ENCODE peak calls at places on chromosome 9, in nine cellular contexts. X, T, R, S, K, L, A, Y and I are unnamed samples.

GRCh38 chr9:16442622-16443021 is 427.8 kb downstream of the BNC2 start:
- DNase-seq in A (no peak), K (peak), S (no peak), Y (no peak), T (no peak), R (no peak), X (no peak), L (peak), I (no peak)

GRCh38 chr9:123406016-123406415 is 50.0 kb downstream of the CRB2 start:
- DNase-seq in R (no peak), X (no peak), S (no peak), Y (no peak), K (no peak), L (no peak), A (no peak), T (no peak), I (no peak)

GRCh38 chr9:105043370-105043936 is 115.5 kb upstream of the ABCA1 start:
- DNase-seq in Y (no peak), K (no peak), R (no peak), L (no peak), S (no peak), T (no peak), X (no peak), A (no peak), I (no peak)

GRCh38 chr9:99075246-99075912 is 29.5 kb upstream of the TGFBR1 start:
- DNase-seq in K (no peak), Y (no peak), R (no peak), X (no peak), L (no peak), S (no peak), A (no peak), T (no peak), I (no peak)

GRCh38 chr9:124125590-124126047 is 114.1 kb downstream of the LHX2 start:
- DNase-seq in K (no peak), Y (no peak), A (no peak), S (no peak), T (no peak), L (no peak), X (no peak), R (no peak), I (no peak)

GRCh38 chr9:131181091-131181681 is 55.8 kb downstream of the NUP214 start:
- DNase-seq in L (no peak), A (no peak), Y (no peak), K (no peak), X (no peak), R (no peak), S (no peak), T (no peak), I (no peak)

GRCh38 chr9:127561491-127562270 is 50.4 kb upstream of the STXBP1 start:
- DNase-seq in Y (peak), A (no peak), L (peak), K (peak), X (no peak), R (no peak), S (peak), T (no peak), I (peak)

GRCh38 chr9:127943746-127944145 is 6.1 kb upstream of the DPM2 start:
- DNase-seq in R (peak), L (peak), A (peak), X (peak), K (peak), Y (peak), S (peak), T (peak), I (peak)

GRCh38 chr9:127658431-127658830 is 46.4 kb downstream of the STXBP1 start:
- DNase-seq in L (no peak), Y (no peak), K (no peak), X (no peak), S (no peak), T (no peak), R (no peak), A (no peak), I (no peak)

GRCh38 chr9:109728696-109729300 is 51.2 kb upstream of the PALM2AKAP2 start:
- DNase-seq in T (no peak), K (no peak), X (no peak), S (no peak), L (no peak), Y (no peak), R (no peak), A (no peak), I (no peak)

GRCh38 chr9:136764301-136764891 is at the start of gene LCN15:
- DNase-seq in A (no peak), R (no peak), S (no peak), Y (no peak), L (no peak), T (no peak), K (no peak), X (no peak), I (no peak)

GRCh38 chr9:83569326-83569725 is 31.1 kb upstream of the FRMD3 start:
- DNase-seq in R (no peak), A (no peak), L (no peak), S (no peak), Y (no peak), K (no peak), X (no peak), T (no peak), I (no peak)

GRCh38 chr9:1048853-1049252 is 1.3 kb upstream of the DMRT2 start:
- DNase-seq in L (no peak), S (no peak), K (no peak), Y (no peak), T (no peak), A (no peak), R (no peak), X (no peak), I (no peak)

GRCh38 chr9:113516840-113517577 is 53.5 kb downstream of the RGS3 start:
- DNase-seq in R (peak), Y (peak), K (no peak), X (peak), S (no peak), T (no peak), L (no peak), A (no peak), I (no peak)

GRCh38 chr9:134433101-134433500 is 106.8 kb downstream of the RXRA start:
- DNase-seq in A (no peak), Y (no peak), S (no peak), L (peak), T (peak), K (no peak), R (no peak), X (no peak), I (no peak)

GRCh38 chr9:136160321-136160938 is 41.8 kb upstream of the TMEM250 start:
- DNase-seq in Y (no peak), X (no peak), T (no peak), S (no peak), L (no peak), A (no peak), K (no peak), R (no peak), I (no peak)

GRCh38 chr9:114501786-114502682 is 3.2 kb downstream of the WHRN start:
- DNase-seq in K (peak), X (no peak), Y (no peak), R (no peak), T (peak), A (no peak), L (peak), S (no peak), I (no peak)

GRCh38 chr9:97563458-97564135 is 62.1 kb downstream of the TMOD1 start:
- DNase-seq in L (no peak), T (no peak), R (no peak), X (no peak), Y (no peak), A (peak), K (no peak), S (no peak), I (no peak)

GRCh38 chr9:137721479-137721878 is 102.7 kb downstream of the EHMT1 start:
- DNase-seq in L (no peak), K (no peak), A (no peak), R (peak), S (no peak), Y (peak), T (no peak), X (no peak), I (no peak)

GRCh38 chr9:123482295-123482970 is 126.4 kb downstream of the CRB2 start:
- DNase-seq in T (no peak), K (no peak), L (no peak), S (no peak), Y (no peak), A (no peak), R (no peak), X (no peak), I (no peak)

GRCh38 chr9:124782661-124783574 is 6.0 kb downstream of the OLFML2A start:
- DNase-seq in K (no peak), T (no peak), X (no peak), Y (no peak), R (no peak), A (no peak), L (no peak), S (no peak), I (no peak)

GRCh38 chr9:122904823-122905710 is at the start of gene RC3H2:
- DNase-seq in X (peak), A (peak), T (peak), R (peak), Y (peak), S (peak), L (peak), K (peak), I (peak)

GRCh38 chr9:110030632-110031031 is 177.3 kb downstream of the C9orf152 start:
- DNase-seq in S (no peak), K (no peak), T (no peak), A (no peak), R (no peak), X (no peak), L (peak), Y (peak), I (no peak)

GRCh38 chr9:123081824-123082223 is 48.4 kb downstream of the GPR21 start:
- DNase-seq in T (no peak), K (peak), Y (no peak), S (no peak), A (peak), X (no peak), R (no peak), L (peak), I (peak)

GRCh38 chr9:23587433-23587832 is 238.6 kb downstream of the ELAVL2 start:
- DNase-seq in A (peak), X (no peak), Y (no peak), L (no peak), T (peak), S (peak), R (no peak), K (no peak), I (no peak)

GRCh38 chr9:8825600-8826147 is 1026.1 kb upstream of the DMAC1 start:
- DNase-seq in A (no peak), L (no peak), X (no peak), T (no peak), S (no peak), K (no peak), R (no peak), Y (no peak), I (no peak)